ENCODE peak calls at places on chromosomes 12 and 14, in ten cellular contexts. J is NCI-H1092 treated with DMSO at 0.1 percent for 48 hours; L is AML-193; S is cardiac muscle cell; P is T-helper 2 cell; E is right lobe of liver; K is stimulated activated CD4-positive, alpha-beta T cell treated with anti-CD3 and anti-CD28 coated beads, TNF-alpha, amount 100 ng/mL, for 4 hours; H is brain microvascular endothelial cell; Y is germinal center; V is heart left ventricle. R is an unnamed sample.

GRCh38 chr12:108849653-108850052 is 7.7 kb downstream of the SSH1 start:
- DNase-seq in S (peak), J (no peak), V (no peak), P (no peak), Y (no peak), K (no peak), H (no peak), L (no peak), E (no peak), R (no peak)

GRCh38 chr14:24935796-24936195 is 114.2 kb downstream of the STXBP6 start:
- DNase-seq in S (no peak), Y (no peak), K (no peak), L (no peak), V (no peak), H (no peak), P (no peak), E (no peak), J (no peak), R (no peak)

GRCh38 chr12:6310771-6311610 is 509 bp downstream of the PLEKHG6 start:
- DNase-seq in S (no peak), H (no peak), E (no peak), L (no peak), K (no peak), V (no peak), J (no peak), P (no peak), Y (no peak), R (peak)

GRCh38 chr12:111363578-111363977 is 5.3 kb downstream of the PHETA1 start:
- DNase-seq in J (no peak), K (no peak), S (peak), H (peak), P (no peak), Y (no peak), V (peak), L (no peak), E (no peak), R (no peak)

GRCh38 chr12:117360551-117361311 is 695 bp downstream of the NOS1 start:
- DNase-seq in E (no peak), S (no peak), J (no peak), Y (no peak), H (no peak), P (no peak), K (no peak), L (no peak), V (no peak), R (peak)

GRCh38 chr12:116044181-116044580 is 233.3 kb downstream of the MED13L start:
- DNase-seq in V (no peak), K (no peak), L (no peak), J (no peak), Y (no peak), P (no peak), E (no peak), H (peak), S (no peak), R (no peak)

GRCh38 chr12:47080725-47081502 is 1.2 kb upstream of the AMIGO2 start:
- DNase-seq in Y (peak), J (no peak), P (peak), K (peak), H (peak), S (peak), L (peak), E (peak), V (peak), R (peak)

GRCh38 chr12:21773263-21773741 is 1.2 kb downstream of the KCNJ8 start:
- DNase-seq in P (no peak), Y (no peak), S (peak), L (no peak), V (peak), K (no peak), E (peak), J (no peak), H (peak), R (peak)

GRCh38 chr14:92693998-92694780 is 54.2 kb downstream of the LGMN start:
- DNase-seq in S (peak), E (peak), K (no peak), P (no peak), L (no peak), J (peak), Y (no peak), V (no peak), H (no peak), R (no peak)

GRCh38 chr12:120855823-120856589 is 48.2 kb downstream of the SPPL3 start:
- DNase-seq in P (no peak), K (no peak), L (no peak), E (no peak), V (no peak), Y (no peak), S (no peak), J (no peak), H (no peak), R (no peak)

GRCh38 chr14:77372304-77372841 is 4.5 kb downstream of the TMED8 start:
- DNase-seq in L (no peak), V (no peak), Y (peak), P (no peak), K (no peak), E (no peak), J (no peak), H (peak), S (no peak), R (no peak)

GRCh38 chr14:54503476-54503875 is 6.2 kb upstream of the CGRRF1 start:
- DNase-seq in P (no peak), Y (no peak), J (no peak), H (peak), E (no peak), S (peak), V (no peak), K (no peak), L (peak), R (no peak)

GRCh38 chr14:39266589-39266870 is 32.8 kb downstream of the MIA2 start:
- DNase-seq in P (no peak), J (peak), V (peak), H (no peak), L (no peak), S (no peak), E (peak), Y (no peak), K (no peak), R (no peak)

GRCh38 chr14:75234173-75234855 is 44.3 kb upstream of the FOS start:
- DNase-seq in K (no peak), S (peak), J (no peak), P (no peak), H (peak), Y (no peak), E (peak), L (no peak), V (peak), R (no peak)

GRCh38 chr12:51686727-51687126 is 95.7 kb downstream of the SCN8A start:
- DNase-seq in J (no peak), H (no peak), K (no peak), Y (no peak), E (no peak), V (no peak), L (no peak), P (no peak), S (peak), R (no peak)

GRCh38 chr14:98501335-98501734 is 770.7 kb downstream of the BCL11B start:
- DNase-seq in V (no peak), Y (no peak), E (no peak), J (no peak), P (no peak), K (no peak), S (no peak), L (no peak), H (no peak), R (no peak)

GRCh38 chr12:34223640-34224039 is 201.3 kb downstream of the ALG10 start:
- DNase-seq in V (no peak), E (no peak), P (no peak), J (no peak), Y (no peak), L (no peak), S (no peak), H (no peak), K (no peak), R (no peak)

GRCh38 chr14:57865066-57865449 is 834 bp downstream of the SLC35F4 start:
- DNase-seq in H (no peak), L (no peak), P (no peak), V (no peak), S (no peak), J (no peak), E (no peak), K (no peak), Y (no peak), R (no peak)

GRCh38 chr12:124167141-124167540 is 127.8 kb upstream of the RFLNA start:
- DNase-seq in H (no peak), Y (no peak), P (no peak), K (no peak), L (no peak), J (no peak), V (no peak), E (no peak), S (no peak), R (no peak)

GRCh38 chr14:96051642-96052540 is 12.7 kb downstream of the C14orf132 start:
- DNase-seq in H (no peak), K (no peak), V (no peak), E (no peak), J (peak), Y (peak), L (no peak), P (no peak), S (no peak), R (peak)

GRCh38 chr12:94127239-94128131 is 20.9 kb upstream of the PLXNC1 start:
- DNase-seq in E (no peak), H (no peak), P (no peak), L (no peak), S (no peak), J (no peak), K (no peak), Y (no peak), V (no peak), R (no peak)

GRCh38 chr12:49288412-49288853 is 6.5 kb upstream of the PRPH start:
- DNase-seq in H (peak), J (peak), P (peak), K (no peak), Y (peak), S (peak), E (no peak), V (peak), L (peak), R (peak)

GRCh38 chr14:91352101-91352500 is 65.5 kb downstream of the CCDC88C start:
- DNase-seq in V (peak), Y (no peak), E (no peak), L (no peak), H (no peak), K (no peak), P (no peak), S (peak), J (peak), R (no peak)

GRCh38 chr12:101018540-101018939 is 191.5 kb downstream of the SLC5A8 start:
- DNase-seq in L (no peak), H (peak), Y (no peak), J (no peak), V (no peak), K (no peak), E (no peak), P (no peak), S (peak), R (peak)

GRCh38 chr14:73944432-73945158 is 5.3 kb downstream of the FAM161B start:
- DNase-seq in E (no peak), L (no peak), S (no peak), P (no peak), J (no peak), H (no peak), K (no peak), V (no peak), Y (no peak), R (no peak)

GRCh38 chr14:89915114-89915878 is 39.2 kb downstream of the EFCAB11 start:
- DNase-seq in P (peak), E (no peak), L (peak), V (peak), H (peak), S (peak), K (peak), J (peak), Y (peak), R (peak)

R was measured in iPS-NIHi11.